ENCODE peak calls at places on chromosomes 4 and X, in eight cellular contexts. One of them, this sample, is unnamed.
A peak's percentile ranks its signal among the peaks of the same experiment; 100 is the strongest.

GRCh38 chrX:47502591-47503222 is 19.7 kb upstream of the ZNF41 start:
- DNase-seq in pancreas: no peak
- DNase-seq in stomach: no peak
- DNase-seq in adipocyte: peak; percentile 80
- DNase-seq in BJ: no peak
- DNase-seq in left ventricle myocardium inferior: no peak
- DNase-seq in skeletal muscle cell: peak; percentile 42
- DNase-seq in cardiac fibroblast: peak; percentile 68
- DNase-seq in this sample: no peak

GRCh38 chr4:100093091-100093866 is 97.0 kb downstream of the DDIT4L start:
- DNase-seq in stomach: peak; percentile 81
- DNase-seq in cardiac fibroblast: peak; percentile 96
- DNase-seq in adipocyte: peak; percentile 97
- DNase-seq in skeletal muscle cell: peak; percentile 92
- DNase-seq in left ventricle myocardium inferior: peak; percentile 63
- DNase-seq in BJ: no peak
- DNase-seq in pancreas: peak; percentile 78
- DNase-seq in this sample: peak; percentile 73

GRCh38 chr4:155692990-155693659 is 26.5 kb downstream of the GUCY1A1 start:
- DNase-seq in BJ: no peak
- DNase-seq in pancreas: no peak
- DNase-seq in skeletal muscle cell: no peak
- DNase-seq in stomach: no peak
- DNase-seq in cardiac fibroblast: no peak
- DNase-seq in left ventricle myocardium inferior: no peak
- DNase-seq in adipocyte: no peak
- DNase-seq in this sample: no peak

GRCh38 chrX:150902434-150903109 is 4.1 kb upstream of the CD99L2 start:
- DNase-seq in BJ: no peak
- DNase-seq in pancreas: no peak
- DNase-seq in cardiac fibroblast: no peak
- DNase-seq in stomach: no peak
- DNase-seq in adipocyte: no peak
- DNase-seq in skeletal muscle cell: no peak
- DNase-seq in left ventricle myocardium inferior: no peak
- DNase-seq in this sample: no peak

GRCh38 chr4:108255203-108255747 is 86.5 kb upstream of the LEF1 start:
- DNase-seq in skeletal muscle cell: no peak
- DNase-seq in adipocyte: no peak
- DNase-seq in stomach: no peak
- DNase-seq in pancreas: no peak
- DNase-seq in cardiac fibroblast: no peak
- DNase-seq in left ventricle myocardium inferior: no peak
- DNase-seq in BJ: no peak
- DNase-seq in this sample: no peak

GRCh38 chr4:4368821-4369580 is 17.9 kb upstream of the NSG1 start:
- DNase-seq in pancreas: no peak
- DNase-seq in skeletal muscle cell: no peak
- DNase-seq in BJ: no peak
- DNase-seq in left ventricle myocardium inferior: no peak
- DNase-seq in adipocyte: no peak
- DNase-seq in stomach: no peak
- DNase-seq in cardiac fibroblast: no peak
- DNase-seq in this sample: no peak

GRCh38 chrX:119391279-119391678 is 7.9 kb upstream of the SLC25A43 start:
- DNase-seq in BJ: no peak
- DNase-seq in cardiac fibroblast: peak; percentile 54
- DNase-seq in stomach: peak; percentile 29
- DNase-seq in left ventricle myocardium inferior: no peak
- DNase-seq in adipocyte: peak; percentile 28
- DNase-seq in pancreas: peak; percentile 34
- DNase-seq in skeletal muscle cell: no peak
- DNase-seq in this sample: no peak

GRCh38 chrX:106039920-106040319 is 1.4 kb upstream of the SERPINA7 start:
- DNase-seq in BJ: no peak
- DNase-seq in left ventricle myocardium inferior: no peak
- DNase-seq in cardiac fibroblast: peak; percentile 8
- DNase-seq in stomach: no peak
- DNase-seq in pancreas: peak; percentile 29
- DNase-seq in adipocyte: peak; percentile 46
- DNase-seq in skeletal muscle cell: no peak
- DNase-seq in this sample: no peak

GRCh38 chrX:86148024-86148511 is at the start of gene DACH2:
- DNase-seq in cardiac fibroblast: peak; percentile 45
- DNase-seq in BJ: no peak
- DNase-seq in adipocyte: peak; percentile 66
- DNase-seq in left ventricle myocardium inferior: peak; percentile 64
- DNase-seq in stomach: peak; percentile 78
- DNase-seq in skeletal muscle cell: no peak
- DNase-seq in pancreas: peak; percentile 79
- DNase-seq in this sample: peak; percentile 69

GRCh38 chr4:87620491-87620890 is 12.2 kb downstream of the DSPP start:
- DNase-seq in left ventricle myocardium inferior: no peak
- DNase-seq in pancreas: no peak
- DNase-seq in cardiac fibroblast: no peak
- DNase-seq in skeletal muscle cell: peak; percentile 25
- DNase-seq in BJ: no peak
- DNase-seq in adipocyte: no peak
- DNase-seq in stomach: no peak
- DNase-seq in this sample: no peak

GRCh38 chr4:186737427-186737826 is 13.8 kb upstream of the FAT1 start:
- DNase-seq in cardiac fibroblast: no peak
- DNase-seq in stomach: no peak
- DNase-seq in skeletal muscle cell: no peak
- DNase-seq in adipocyte: no peak
- DNase-seq in BJ: no peak
- DNase-seq in pancreas: no peak
- DNase-seq in left ventricle myocardium inferior: no peak
- DNase-seq in this sample: no peak

GRCh38 chrX:80430826-80431501 is 10.7 kb downstream of the TENT5D start:
- DNase-seq in stomach: no peak
- DNase-seq in cardiac fibroblast: peak; percentile 3
- DNase-seq in left ventricle myocardium inferior: no peak
- DNase-seq in adipocyte: peak; percentile 1
- DNase-seq in skeletal muscle cell: no peak
- DNase-seq in pancreas: no peak
- DNase-seq in BJ: no peak
- DNase-seq in this sample: no peak

GRCh38 chr4:86974481-86975050 is 39.8 kb downstream of the AFF1 start:
- DNase-seq in BJ: no peak
- DNase-seq in skeletal muscle cell: no peak
- DNase-seq in adipocyte: peak; percentile 62
- DNase-seq in cardiac fibroblast: peak; percentile 25
- DNase-seq in stomach: no peak
- DNase-seq in left ventricle myocardium inferior: no peak
- DNase-seq in pancreas: no peak
- DNase-seq in this sample: no peak

GRCh38 chr4:154779362-154779947 is 1.6 kb upstream of the RBM46 start:
- DNase-seq in adipocyte: peak; percentile 78
- DNase-seq in BJ: no peak
- DNase-seq in pancreas: no peak
- DNase-seq in cardiac fibroblast: peak; percentile 63
- DNase-seq in stomach: no peak
- DNase-seq in skeletal muscle cell: peak; percentile 4
- DNase-seq in left ventricle myocardium inferior: no peak
- DNase-seq in this sample: no peak

GRCh38 chrX:41377624-41378023 is 43.7 kb downstream of the DDX3X start:
- DNase-seq in adipocyte: no peak
- DNase-seq in stomach: no peak
- DNase-seq in cardiac fibroblast: no peak
- DNase-seq in skeletal muscle cell: no peak
- DNase-seq in left ventricle myocardium inferior: no peak
- DNase-seq in BJ: no peak
- DNase-seq in pancreas: no peak
- DNase-seq in this sample: no peak

GRCh38 chrX:43961699-43962098 is 11.5 kb downstream of the NDP start:
- DNase-seq in pancreas: no peak
- DNase-seq in BJ: no peak
- DNase-seq in left ventricle myocardium inferior: no peak
- DNase-seq in skeletal muscle cell: no peak
- DNase-seq in stomach: no peak
- DNase-seq in cardiac fibroblast: no peak
- DNase-seq in adipocyte: no peak
- DNase-seq in this sample: no peak

GRCh38 chr4:20255823-20256222 is 4.1 kb downstream of the SLIT2 start:
- DNase-seq in pancreas: no peak
- DNase-seq in cardiac fibroblast: no peak
- DNase-seq in left ventricle myocardium inferior: no peak
- DNase-seq in stomach: no peak
- DNase-seq in adipocyte: peak; percentile 46
- DNase-seq in BJ: no peak
- DNase-seq in skeletal muscle cell: no peak
- DNase-seq in this sample: no peak

GRCh38 chr4:101418055-101418454 is 70.7 kb upstream of the PPP3CA start:
- DNase-seq in stomach: no peak
- DNase-seq in adipocyte: no peak
- DNase-seq in pancreas: no peak
- DNase-seq in left ventricle myocardium inferior: no peak
- DNase-seq in skeletal muscle cell: no peak
- DNase-seq in BJ: no peak
- DNase-seq in cardiac fibroblast: no peak
- DNase-seq in this sample: no peak

GRCh38 chr4:177339794-177340374 is 30.2 kb downstream of the NEIL3 start:
- DNase-seq in stomach: no peak
- DNase-seq in skeletal muscle cell: no peak
- DNase-seq in left ventricle myocardium inferior: no peak
- DNase-seq in cardiac fibroblast: peak; percentile 66
- DNase-seq in pancreas: no peak
- DNase-seq in adipocyte: peak; percentile 75
- DNase-seq in BJ: no peak
- DNase-seq in this sample: no peak

GRCh38 chr4:169604131-169604900 is 8.1 kb downstream of the NEK1 start:
- DNase-seq in skeletal muscle cell: no peak
- DNase-seq in stomach: no peak
- DNase-seq in cardiac fibroblast: peak; percentile 68
- DNase-seq in pancreas: no peak
- DNase-seq in adipocyte: peak; percentile 74
- DNase-seq in BJ: peak; percentile 43
- DNase-seq in left ventricle myocardium inferior: no peak
- DNase-seq in this sample: no peak

GRCh38 chr4:138445098-138445497 is 202.9 kb upstream of the SLC7A11 start:
- DNase-seq in pancreas: no peak
- DNase-seq in stomach: no peak
- DNase-seq in BJ: peak; percentile 66
- DNase-seq in left ventricle myocardium inferior: no peak
- DNase-seq in adipocyte: peak; percentile 50
- DNase-seq in cardiac fibroblast: no peak
- DNase-seq in skeletal muscle cell: peak; percentile 37
- DNase-seq in this sample: no peak

GRCh38 chr4:152220201-152220666 is 315.7 kb downstream of the FBXW7 start:
- DNase-seq in skeletal muscle cell: no peak
- DNase-seq in BJ: peak; percentile 38
- DNase-seq in left ventricle myocardium inferior: no peak
- DNase-seq in pancreas: no peak
- DNase-seq in cardiac fibroblast: no peak
- DNase-seq in adipocyte: no peak
- DNase-seq in stomach: no peak
- DNase-seq in this sample: no peak

GRCh38 chrX:38326086-38326485 is 1.2 kb downstream of the RPGR start:
- DNase-seq in BJ: no peak
- DNase-seq in skeletal muscle cell: no peak
- DNase-seq in adipocyte: no peak
- DNase-seq in pancreas: no peak
- DNase-seq in cardiac fibroblast: peak; percentile 4
- DNase-seq in stomach: no peak
- DNase-seq in left ventricle myocardium inferior: no peak
- DNase-seq in this sample: no peak
- H3K4me3 ChIP-seq in BJ: peak overlapping the region; percentile 80
- H3K4me3 ChIP-seq in skeletal muscle cell: peak overlapping the region; percentile 66
- H3K4me3 ChIP-seq in adipocyte: peak overlapping the region; percentile 80
- H3K4me3 ChIP-seq in pancreas: peak overlapping the region; percentile 60
- H3K4me3 ChIP-seq in cardiac fibroblast: peak overlapping the region; percentile 73
- H3K4me3 ChIP-seq in stomach: peak overlapping the region; percentile 66
- H3K4me3 ChIP-seq in left ventricle myocardium inferior: peak overlapping the region; percentile 80
- H3K4me3 ChIP-seq in this sample: peak overlapping the region; percentile 74

DNA sequence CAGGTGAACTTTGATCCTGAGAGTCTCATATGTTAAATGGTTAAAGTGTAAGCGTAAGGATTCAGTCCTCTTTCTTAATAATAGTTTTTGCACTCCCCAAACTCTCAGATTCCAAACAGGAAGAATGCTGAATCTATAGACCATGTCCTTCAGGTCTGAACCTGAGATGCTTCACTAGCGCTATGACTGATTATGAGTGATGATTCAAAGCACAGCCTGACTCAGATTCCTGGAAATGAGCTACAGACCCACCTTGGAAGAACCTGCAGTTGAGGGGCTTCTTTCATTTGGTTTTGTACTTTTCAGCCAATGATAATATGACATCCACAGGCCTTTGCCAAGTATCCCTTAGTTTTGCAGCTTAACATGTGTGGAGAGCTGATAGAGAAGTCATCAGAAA is 1.4 kb downstream of the EDNRA start:
- DNase-seq in pancreas: no peak
- DNase-seq in adipocyte: peak; percentile 36
- DNase-seq in stomach: no peak
- DNase-seq in skeletal muscle cell: no peak
- DNase-seq in cardiac fibroblast: no peak
- DNase-seq in left ventricle myocardium inferior: no peak
- DNase-seq in BJ: no peak
- DNase-seq in this sample: no peak
- H3K4me3 ChIP-seq in pancreas: no peak overlapping the region
- H3K4me3 ChIP-seq in adipocyte: no peak overlapping the region
- H3K4me3 ChIP-seq in stomach: peak overlapping the region; percentile 70
- H3K4me3 ChIP-seq in skeletal muscle cell: peak overlapping the region; percentile 5
- H3K4me3 ChIP-seq in cardiac fibroblast: peak overlapping the region; percentile 66
- H3K4me3 ChIP-seq in left ventricle myocardium inferior: peak overlapping the region; percentile 73
- H3K4me3 ChIP-seq in BJ: no peak overlapping the region
- H3K4me3 ChIP-seq in this sample: peak overlapping the region; percentile 62

DNA sequence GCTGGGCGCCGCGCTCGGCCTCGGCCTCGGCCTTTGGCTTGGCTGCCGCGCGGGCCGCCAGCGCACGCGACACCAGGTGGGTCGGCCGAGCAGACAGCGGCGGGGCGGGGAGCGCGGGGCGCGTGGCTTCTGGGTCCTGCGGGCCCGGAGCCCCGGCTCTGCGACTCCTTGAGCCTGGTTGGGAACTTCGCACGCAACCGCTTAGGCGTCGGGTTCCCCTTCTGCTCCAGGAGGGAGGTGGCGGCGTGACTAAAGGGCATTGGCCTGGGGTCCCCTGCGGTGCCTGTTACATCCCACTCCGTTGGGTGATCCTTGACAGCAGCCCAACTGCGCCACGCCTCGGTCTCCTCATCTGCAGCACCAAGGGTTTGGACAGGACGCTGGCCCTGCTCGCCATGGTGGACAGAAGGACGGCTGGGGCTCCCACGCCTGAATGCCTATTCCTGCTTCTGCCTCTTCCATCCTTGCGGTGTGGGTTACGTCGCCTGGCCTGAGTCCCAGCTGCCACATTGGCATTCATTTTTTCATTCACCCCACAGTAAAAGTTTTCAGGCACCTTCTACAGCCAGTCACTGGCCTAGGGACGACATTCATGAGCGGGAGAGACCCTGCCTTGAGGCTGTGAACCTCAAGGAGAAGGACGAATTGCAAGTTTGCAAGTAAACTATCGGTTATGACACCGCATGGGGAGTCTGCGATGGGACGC is 631 bp downstream of the EVC start:
- DNase-seq in cardiac fibroblast: peak; percentile 52
- DNase-seq in BJ: no peak
- DNase-seq in adipocyte: peak; percentile 76
- DNase-seq in stomach: no peak
- DNase-seq in skeletal muscle cell: peak; percentile 14
- DNase-seq in pancreas: peak; percentile 30
- DNase-seq in left ventricle myocardium inferior: peak; percentile 39
- DNase-seq in this sample: peak; percentile 43
- H3K4me3 ChIP-seq in cardiac fibroblast: peak overlapping the region; percentile 72
- H3K4me3 ChIP-seq in BJ: peak overlapping the region; percentile 66
- H3K4me3 ChIP-seq in adipocyte: peak overlapping the region; percentile 90
- H3K4me3 ChIP-seq in stomach: peak overlapping the region; percentile 58
- H3K4me3 ChIP-seq in skeletal muscle cell: peak overlapping the region; percentile 75
- H3K4me3 ChIP-seq in pancreas: peak overlapping the region; percentile 55
- H3K4me3 ChIP-seq in left ventricle myocardium inferior: peak overlapping the region; percentile 71
- H3K4me3 ChIP-seq in this sample: peak overlapping the region; percentile 58

GRCh38 chr4:3040447-3041191 is 33.7 kb downstream of the HTT-AS start:
- DNase-seq in cardiac fibroblast: no peak
- DNase-seq in stomach: no peak
- DNase-seq in adipocyte: no peak
- DNase-seq in BJ: no peak
- DNase-seq in skeletal muscle cell: no peak
- DNase-seq in left ventricle myocardium inferior: no peak
- DNase-seq in pancreas: no peak
- DNase-seq in this sample: peak; percentile 55
- H3K4me3 ChIP-seq in cardiac fibroblast: peak overlapping the region; percentile 51
- H3K4me3 ChIP-seq in stomach: peak overlapping the region; percentile 48
- H3K4me3 ChIP-seq in adipocyte: peak overlapping the region; percentile 79
- H3K4me3 ChIP-seq in BJ: no peak overlapping the region
- H3K4me3 ChIP-seq in skeletal muscle cell: no peak overlapping the region
- H3K4me3 ChIP-seq in left ventricle myocardium inferior: peak overlapping the region; percentile 68
- H3K4me3 ChIP-seq in pancreas: no peak overlapping the region
- H3K4me3 ChIP-seq in this sample: peak overlapping the region; percentile 75